ENCODE peak calls at places on chromosomes 3 and 15, in four cellular contexts. W, P, J and K are unnamed samples.

GRCh38 chr15:58528197-58528870 is 96.5 kb downstream of the LIPC start:
- DNase-seq in W (no peak), P (peak; percentile 75), J (no peak), K (no peak)

GRCh38 chr15:69829974-69830373 is 267.7 kb downstream of the TLE3 start:
- DNase-seq in W (no peak), P (no peak), J (no peak), K (no peak)

GRCh38 chr15:63374686-63375520 is 6.7 kb downstream of the CA12 start:
- DNase-seq in W (no peak), P (peak; percentile 89), J (no peak), K (no peak)

GRCh38 chr3:165103616-165104015 is 25.3 kb upstream of the SI start:
- DNase-seq in W (no peak), P (no peak), J (no peak), K (no peak)

GRCh38 chr3:82038536-82038935 is 277.1 kb upstream of the GBE1 start:
- DNase-seq in W (no peak), P (no peak), J (no peak), K (no peak)

GRCh38 chr3:27509376-27509775 is 25.2 kb upstream of the SLC4A7 start:
- DNase-seq in W (no peak), P (no peak), J (no peak), K (no peak)

GRCh38 chr3:121748638-121749275 is 784 bp downstream of the GOLGB1 start:
- DNase-seq in W (no peak), P (peak; percentile 76), J (no peak), K (no peak)

GRCh38 chr3:10149222-10149621 is 7.6 kb downstream of the VHL start:
- DNase-seq in W (no peak), P (no peak), J (no peak), K (no peak)

GRCh38 chr3:170128259-170128976 is 53.1 kb downstream of the PHC3 start:
- DNase-seq in W (no peak), P (no peak), J (no peak), K (no peak)

GRCh38 chr15:89998141-89998661 is 2.9 kb upstream of the ZNF710 start:
- DNase-seq in W (no peak), P (peak; percentile 86), J (no peak), K (no peak)

GRCh38 chr3:46187876-46188275 is 20.2 kb downstream of the CCR1 start:
- DNase-seq in W (no peak), P (peak; percentile 73), J (no peak), K (no peak)

GRCh38 chr15:73982251-73982962 is 9.7 kb downstream of the STOML1 start:
- DNase-seq in W (peak; percentile 57), P (peak; percentile 98), J (peak; percentile 53), K (no peak)

GRCh38 chr3:177330771-177331170 is 133.5 kb upstream of the TBL1XR1 start:
- DNase-seq in W (no peak), P (peak; percentile 75), J (no peak), K (no peak)

GRCh38 chr3:124248471-124249028 is 256.6 kb upstream of the ROPN1 start:
- DNase-seq in W (peak; percentile 77), P (peak; percentile 60), J (no peak), K (no peak)

GRCh38 chr15:50531763-50532162 is 14.7 kb downstream of the USP50 start:
- DNase-seq in W (no peak), P (no peak), J (no peak), K (no peak)
- TF ChIP-seq CTCF in W (no peak), P (no peak), J (no peak), K (no peak)

GRCh38 chr3:6254490-6254889 is 606.4 kb upstream of the GRM7 start:
- DNase-seq in W (no peak), P (no peak), J (no peak), K (no peak)

GRCh38 chr3:6260551-6261191 is 600.2 kb upstream of the GRM7 start:
- DNase-seq in W (no peak), P (no peak), J (no peak), K (no peak)

GRCh38 chr3:6250167-6250566 is 610.7 kb upstream of the GRM7 start:
- DNase-seq in W (no peak), P (no peak), J (no peak), K (no peak)

GRCh38 chr3:6251612-6252011 is 609.3 kb upstream of the GRM7 start:
- DNase-seq in W (no peak), P (no peak), J (no peak), K (no peak)

DNA sequence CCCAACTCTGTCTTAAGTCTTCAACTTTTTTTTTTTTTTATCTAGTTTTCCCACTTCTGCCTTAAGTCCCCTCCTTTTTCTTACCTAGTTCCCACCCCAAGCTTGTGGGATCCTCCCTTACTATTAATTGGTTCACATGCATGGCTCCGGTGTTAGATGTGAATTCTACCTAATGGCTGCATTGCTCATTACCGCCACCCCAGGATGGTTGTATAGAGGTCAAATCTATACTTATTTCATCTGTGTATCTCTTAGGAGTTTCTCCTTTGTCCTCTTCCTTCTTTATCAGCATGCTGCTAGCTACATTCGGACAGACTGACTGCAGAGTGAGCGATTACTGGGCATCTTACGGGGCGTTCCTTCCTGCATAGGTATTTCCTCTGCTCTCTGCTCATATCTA is 605.7 kb upstream of the GRM7 start:
- DNase-seq in W (no peak), P (no peak), J (no peak), K (no peak)
- TF ChIP-seq CTCF in W (no peak), P (no peak), J (no peak), K (no peak)

GRCh38 chr3:134039161-134039862 is 9.6 kb upstream of the SLCO2A1 start:
- DNase-seq in W (peak; percentile 80), P (no peak), J (no peak), K (no peak)
- TF ChIP-seq CTCF in W (no peak), P (no peak), J (no peak), K (no peak)

GRCh38 chr3:71210257-71211002 is 373.1 kb downstream of the FOXP1 start:
- DNase-seq in W (no peak), P (peak; percentile 80), J (no peak), K (no peak)
- TF ChIP-seq CTCF in W (no peak), P (no peak), J (no peak), K (no peak)

GRCh38 chr3:70959506-70959905 is 624.0 kb downstream of the FOXP1 start:
- DNase-seq in W (no peak), P (no peak), J (no peak), K (no peak)

GRCh38 chr3:70963412-70963811 is 620.1 kb downstream of the FOXP1 start:
- DNase-seq in W (no peak), P (no peak), J (no peak), K (no peak)
- TF ChIP-seq CTCF in W (no peak), P (no peak), J (no peak), K (no peak)

GRCh38 chr15:65286704-65287514 is at the start of gene PARP16:
- DNase-seq in W (peak; percentile 97), P (peak; percentile 91), J (peak; percentile 90), K (peak; percentile 92)
- TF ChIP-seq CTCF in W (peak; percentile 73), P (no peak), J (no peak), K (peak; percentile 50)